ENCODE peak calls at places on chromosomes 4 and X, in four cellular contexts. F, A, G and H are unnamed samples.

GRCh38 chrX:153609917-153610833 is 11.2 kb upstream of the CCNQ start:
- DNase-seq in F (peak; percentile 66), A (peak; percentile 76), G (peak; percentile 71), H (peak; percentile 87)

GRCh38 chr4:21113496-21114213 is 413.4 kb downstream of the PACRGL start:
- DNase-seq in F (no peak), A (no peak), G (no peak), H (no peak)

GRCh38 chrX:115460565-115460888 is 100.4 kb upstream of the PLS3 start:
- DNase-seq in F (no peak), A (no peak), G (no peak), H (no peak)

GRCh38 chr4:80989921-80990544 is 40.5 kb upstream of the BMP3 start:
- DNase-seq in F (peak; percentile 56), A (no peak), G (peak; percentile 40), H (no peak)

GRCh38 chr4:158656439-158656838 is 15.2 kb downstream of the C4orf46 start:
- DNase-seq in F (no peak), A (no peak), G (no peak), H (no peak)

GRCh38 chrX:115564243-115564642 is 3.3 kb downstream of the PLS3 start:
- DNase-seq in F (no peak), A (no peak), G (no peak), H (no peak)

GRCh38 chr4:142324572-142324971 is 521.5 kb downstream of the INPP4B start:
- DNase-seq in F (no peak), A (no peak), G (no peak), H (no peak)

GRCh38 chr4:38162240-38162784 is 202.1 kb downstream of the PTTG2 start:
- DNase-seq in F (peak; percentile 95), A (no peak), G (no peak), H (no peak)

GRCh38 chrX:121298499-121298898 is 251.1 kb downstream of the GLUD2 start:
- DNase-seq in F (no peak), A (no peak), G (no peak), H (no peak)

GRCh38 chr4:91057871-91058270 is 930.7 kb downstream of the CCSER1 start:
- DNase-seq in F (no peak), A (no peak), G (no peak), H (no peak)

GRCh38 chr4:169070895-169071218 is 60.8 kb upstream of the CBR4 start:
- DNase-seq in F (peak; percentile 57), A (no peak), G (peak; percentile 50), H (no peak)

GRCh38 chr4:137960371-137961050 is 281.6 kb downstream of the SLC7A11 start:
- DNase-seq in F (no peak), A (no peak), G (no peak), H (no peak)

GRCh38 chr4:88573995-88574394 is 18.3 kb upstream of the HERC3 start:
- DNase-seq in F (no peak), A (no peak), G (no peak), H (no peak)

GRCh38 chrX:104864296-104864695 is 298.3 kb downstream of the IL1RAPL2 start:
- DNase-seq in F (no peak), A (no peak), G (no peak), H (no peak)

GRCh38 chr4:26175905-26176304 is 144.9 kb upstream of the RBPJ start:
- DNase-seq in F (no peak), A (no peak), G (no peak), H (no peak)

GRCh38 chr4:138734746-138735145 is 280.8 kb upstream of the NOCT start:
- DNase-seq in F (no peak), A (no peak), G (no peak), H (no peak)

GRCh38 chrX:136063340-136064079 is 78.3 kb downstream of the SLC9A6 start:
- DNase-seq in F (no peak), A (no peak), G (no peak), H (no peak)

GRCh38 chr4:15004701-15005301 is 2.5 kb downstream of the CPEB2 start:
- DNase-seq in F (peak; percentile 79), A (peak; percentile 53), G (no peak), H (peak; percentile 93)

GRCh38 chrX:23012162-23012561 is 12.4 kb downstream of the DDX53 start:
- DNase-seq in F (no peak), A (no peak), G (no peak), H (no peak)

GRCh38 chrX:108313662-108314061 is 124.6 kb downstream of the COL4A6 start:
- DNase-seq in F (no peak), A (no peak), G (no peak), H (no peak)

GRCh38 chr4:25859429-25860148 is 3.2 kb downstream of the SEL1L3 start:
- DNase-seq in F (peak; percentile 52), A (no peak), G (no peak), H (no peak)

GRCh38 chr4:151687021-151687640 is 73.7 kb downstream of the GATB start:
- DNase-seq in F (no peak), A (no peak), G (no peak), H (no peak)

GRCh38 chrX:135185795-135186443 is 14.7 kb upstream of the CT55 start:
- DNase-seq in F (peak; percentile 10), A (no peak), G (peak; percentile 23), H (no peak)

GRCh38 chrX:9835585-9836210 is 49.5 kb downstream of the SHROOM2 start:
- DNase-seq in F (no peak), A (no peak), G (no peak), H (no peak)

GRCh38 chr4:24802648-24803047 is 7.3 kb downstream of the SOD3 start:
- DNase-seq in F (no peak), A (no peak), G (no peak), H (no peak)

GRCh38 chrX:9706426-9706825 is 59.2 kb downstream of the GPR143 start:
- DNase-seq in F (no peak), A (no peak), G (no peak), H (no peak)

GRCh38 chrX:8364369-8365141 is 100.1 kb upstream of the VCX3B start:
- DNase-seq in F (peak; percentile 62), A (no peak), G (no peak), H (peak; percentile 26)

GRCh38 chr4:41572414-41572986 is 34.5 kb downstream of the LIMCH1 start:
- DNase-seq in F (no peak), A (no peak), G (no peak), H (no peak)

GRCh38 chr4:187586892-187587291 is 408.7 kb upstream of the ZFP42 start:
- DNase-seq in F (no peak), A (no peak), G (no peak), H (no peak)

GRCh38 chr4:36006226-36006625 is 238.1 kb downstream of the ARAP2 start:
- DNase-seq in F (no peak), A (no peak), G (no peak), H (no peak)

GRCh38 chr4:13902141-13902540 is 274.6 kb upstream of the BOD1L1 start:
- DNase-seq in F (no peak), A (no peak), G (no peak), H (no peak)

GRCh38 chr4:8297141-8297601 is 27.6 kb downstream of the HTRA3 start:
- DNase-seq in F (no peak), A (no peak), G (no peak), H (no peak)

GRCh38 chr4:10028910-10029309 is 7.6 kb upstream of the SLC2A9 start:
- DNase-seq in F (peak; percentile 49), A (no peak), G (no peak), H (no peak)

GRCh38 chr4:166017804-166018203 is 144.8 kb downstream of the TLL1 start:
- DNase-seq in F (no peak), A (no peak), G (no peak), H (no peak)

GRCh38 chrX:150984164-150984824 is 1.2 kb downstream of the HMGB3 start:
- DNase-seq in F (peak; percentile 39), A (no peak), G (no peak), H (no peak)

GRCh38 chr4:21882050-21882839 is 66.3 kb downstream of the KCNIP4 start:
- DNase-seq in F (no peak), A (no peak), G (no peak), H (no peak)

GRCh38 chrX:41923925-41924693 is 755 bp upstream of the CASK start:
- DNase-seq in F (peak; percentile 42), A (no peak), G (peak; percentile 28), H (peak; percentile 29)

GRCh38 chr4:129246850-129247542 is 151.0 kb downstream of the C4orf33 start:
- DNase-seq in F (peak; percentile 79), A (no peak), G (peak; percentile 91), H (no peak)

GRCh38 chr4:87097075-87097474 is 123.3 kb downstream of the KLHL8 start:
- DNase-seq in F (no peak), A (no peak), G (no peak), H (no peak)